ENCODE peak calls at places on chromosomes 1 and 21, in nine cellular contexts. Y, D, Z, P, L, T, O, U and S are unnamed samples.

GRCh38 chr1:56185493-56185892 is 393.9 kb downstream of the PLPP3 start:
- DNase-seq in Y (no peak), D (no peak), Z (no peak), P (no peak), L (peak; percentile 25), T (no peak), O (no peak), U (no peak), S (no peak)

GRCh38 chr1:116766616-116767469 is 12.6 kb downstream of the CD2 start:
- DNase-seq in Y (no peak), D (no peak), Z (no peak), P (no peak), L (peak; percentile 69), T (no peak), O (no peak), U (no peak), S (no peak)

GRCh38 chr1:91650764-91651163 is 150.1 kb downstream of the CDC7 start:
- DNase-seq in Y (peak; percentile 10), D (no peak), Z (no peak), P (peak; percentile 10), L (no peak), T (no peak), O (no peak), U (peak; percentile 27), S (no peak)

GRCh38 chr1:151972533-151973270 is 21.0 kb downstream of the S100A10 start:
- DNase-seq in Y (peak; percentile 77), D (peak; percentile 83), Z (no peak), P (no peak), L (no peak), T (no peak), O (no peak), U (peak; percentile 72), S (peak; percentile 80)

GRCh38 chr1:5901841-5902240 is 90.4 kb downstream of the NPHP4 start:
- DNase-seq in Y (no peak), D (no peak), Z (no peak), P (no peak), L (no peak), T (no peak), O (no peak), U (no peak), S (peak; percentile 52)

GRCh38 chr1:233240839-233241682 is 54.5 kb downstream of the PCNX2 start:
- DNase-seq in Y (peak; percentile 47), D (no peak), Z (peak; percentile 8), P (peak; percentile 36), L (peak; percentile 53), T (no peak), O (peak; percentile 69), U (peak; percentile 51), S (peak; percentile 53)

GRCh38 chr1:60273185-60273584 is 199.6 kb upstream of the C1orf87 start:
- DNase-seq in Y (no peak), D (no peak), Z (no peak), P (no peak), L (no peak), T (no peak), O (no peak), U (no peak), S (no peak)

GRCh38 chr1:29623501-29623900 is 387.2 kb downstream of the PTPRU start:
- DNase-seq in Y (no peak), D (no peak), Z (no peak), P (no peak), L (no peak), T (no peak), O (no peak), U (no peak), S (no peak)

GRCh38 chr1:1470626-1471388 is 758 bp upstream of the ATAD3B start:
- DNase-seq in Y (no peak), D (no peak), Z (no peak), P (peak; percentile 2), L (no peak), T (no peak), O (peak; percentile 8), U (peak; percentile 36), S (peak; percentile 49)

GRCh38 chr1:85884372-85885035 is 176.3 kb upstream of the ZNHIT6 start:
- DNase-seq in Y (no peak), D (no peak), Z (peak; percentile 14), P (peak; percentile 41), L (peak; percentile 16), T (no peak), O (no peak), U (peak; percentile 3), S (peak; percentile 74)

GRCh38 chr1:156407344-156407743 is 38.3 kb downstream of the RHBG start:
- DNase-seq in Y (no peak), D (no peak), Z (no peak), P (no peak), L (peak; percentile 59), T (no peak), O (no peak), U (no peak), S (peak; percentile 53)

GRCh38 chr1:247241687-247242086 is 14.2 kb upstream of the VN1R5 start:
- DNase-seq in Y (no peak), D (no peak), Z (no peak), P (no peak), L (no peak), T (no peak), O (no peak), U (no peak), S (no peak)

GRCh38 chr21:42560517-42561179 is 47.0 kb downstream of the SLC37A1 start:
- DNase-seq in Y (no peak), D (no peak), Z (no peak), P (no peak), L (no peak), T (no peak), O (no peak), U (no peak), S (no peak)

GRCh38 chr1:3610823-3611169 is 512 bp downstream of the MEGF6 start:
- DNase-seq in Y (no peak), D (no peak), Z (no peak), P (no peak), L (no peak), T (no peak), O (no peak), U (no peak), S (peak; percentile 58)

GRCh38 chr1:3612123-3612522 is 815 bp upstream of the MEGF6 start:
- DNase-seq in Y (no peak), D (no peak), Z (no peak), P (no peak), L (no peak), T (no peak), O (no peak), U (no peak), S (no peak)

GRCh38 chr1:3610165-3610822 is 1.0 kb downstream of the MEGF6 start:
- DNase-seq in Y (no peak), D (no peak), Z (no peak), P (no peak), L (peak; percentile 69), T (no peak), O (peak; percentile 57), U (no peak), S (peak; percentile 66)

GRCh38 chr1:3609769-3610157 is 1.5 kb downstream of the MEGF6 start:
- DNase-seq in Y (no peak), D (no peak), Z (no peak), P (no peak), L (no peak), T (no peak), O (no peak), U (no peak), S (no peak)

DNA sequence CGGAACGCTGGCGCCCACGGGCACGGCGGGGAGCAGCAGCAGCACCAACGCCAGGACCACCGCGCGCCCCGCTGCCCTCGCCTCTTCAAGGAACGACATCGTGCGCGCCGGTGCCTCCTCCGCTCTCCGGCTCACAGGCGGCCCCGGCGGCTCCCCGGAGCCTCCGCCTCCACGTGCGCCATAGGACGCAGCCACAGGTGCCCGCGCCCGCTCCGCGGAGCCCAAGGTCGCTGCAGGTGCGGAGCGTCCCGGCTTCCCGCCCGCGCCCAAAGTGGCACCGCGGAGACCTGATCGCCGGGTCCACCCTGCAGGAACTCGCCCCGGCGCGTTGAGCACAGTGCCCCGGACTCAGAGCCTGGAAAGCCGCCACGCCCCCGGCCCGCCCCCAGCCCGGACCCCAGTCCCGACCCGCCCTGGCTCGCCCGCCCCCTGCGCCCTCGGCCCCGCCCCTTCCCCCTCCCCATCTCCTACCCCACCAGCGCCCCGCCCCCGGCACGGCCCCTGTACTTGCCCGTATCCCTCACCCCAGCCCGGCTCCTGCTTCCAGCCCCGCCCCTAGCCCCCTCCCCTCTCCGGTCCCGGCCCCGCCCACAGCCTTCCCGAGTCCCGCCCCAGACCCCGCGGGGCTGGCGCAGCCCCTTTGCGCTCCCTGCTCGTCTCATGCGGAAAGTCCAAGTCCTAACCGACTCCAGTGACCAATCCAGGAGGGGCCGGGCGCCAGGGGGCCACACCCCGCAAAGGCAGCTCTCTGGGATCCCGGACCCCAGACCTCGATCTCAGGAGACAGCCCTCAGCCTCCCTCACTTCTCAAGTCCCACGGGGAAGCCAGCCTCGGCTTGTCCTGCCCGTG is at the start of gene MEGF6:
- DNase-seq in Y (peak; percentile 58), D (peak; percentile 69), Z (peak; percentile 43), P (no peak), L (peak; percentile 99), T (no peak), O (peak; percentile 65), U (peak; percentile 81), S (peak; percentile 97)
- TF ChIP-seq REST in Y (no peak), D (no peak), Z (no peak), P (no peak), L (no peak), T (no peak), O (no peak), U (no peak), S (no peak)

DNA sequence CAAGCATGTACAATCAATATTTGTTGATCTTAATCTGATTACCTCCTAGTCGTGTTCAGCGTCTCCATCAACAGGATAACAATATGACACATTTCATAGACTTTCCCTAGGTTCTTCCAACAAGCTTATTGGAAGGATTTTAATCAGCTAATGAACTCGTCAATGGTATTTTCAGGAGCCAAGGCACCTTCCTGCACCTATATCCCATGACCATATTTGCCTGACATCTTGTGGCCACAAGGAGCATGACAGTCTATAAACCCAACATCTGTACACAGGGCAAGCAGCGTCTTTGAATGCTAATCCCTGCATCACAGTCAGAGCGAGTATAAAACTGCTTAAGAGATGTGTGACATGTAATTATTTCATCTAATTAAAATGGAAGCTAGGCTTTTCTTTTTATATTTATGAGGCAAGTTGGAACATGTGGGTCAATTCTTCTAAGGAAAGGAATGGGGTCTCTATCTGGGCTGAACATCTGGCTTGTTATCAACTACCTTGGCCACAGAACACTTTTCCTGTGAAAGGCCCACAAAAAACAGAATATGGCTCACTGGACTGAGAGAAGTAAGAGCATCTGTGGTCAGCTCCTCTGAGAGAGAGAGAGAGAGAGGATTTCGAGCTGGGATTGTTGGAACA is 388.8 kb downstream of the NTNG1 start:
- DNase-seq in Y (peak; percentile 28), D (no peak), Z (peak; percentile 64), P (peak; percentile 35), L (peak; percentile 67), T (peak; percentile 19), O (peak; percentile 26), U (peak; percentile 48), S (peak; percentile 75)
- TF ChIP-seq REST in Y (no peak), D (no peak), Z (no peak), P (no peak), L (no peak), T (no peak), O (no peak), U (no peak), S (no peak)

GRCh38 chr1:89089962-89090361 is 25.0 kb upstream of the GBP1 start:
- DNase-seq in Y (no peak), D (no peak), Z (no peak), P (no peak), L (peak; percentile 16), T (no peak), O (no peak), U (no peak), S (no peak)
- TF ChIP-seq REST in Y (no peak), D (no peak), Z (no peak), P (no peak), L (no peak), T (no peak), O (no peak), U (no peak), S (no peak)

GRCh38 chr1:221074325-221074724 is 195.1 kb downstream of the HLX start:
- DNase-seq in Y (no peak), D (no peak), Z (no peak), P (no peak), L (no peak), T (no peak), O (peak; percentile 81), U (no peak), S (no peak)
- TF ChIP-seq REST in Y (no peak), D (no peak), Z (no peak), P (no peak), L (no peak), T (no peak), O (no peak), U (no peak), S (no peak)